ENCODE peak calls at places on chromosomes 5 and 9, in seven cellular contexts. X is brain microvascular endothelial cell, N is mesenteric fat pad, L is neural progenitor cell, D is NCI-H2171, V is ureter, S is GDM1. J is an unnamed sample.

GRCh38 chr9:92328225-92328624 is 2.5 kb downstream of the CENPP start:
- DNase-seq in L (peak), X (peak), N (no peak), V (no peak), D (peak), S (no peak), J (peak)

GRCh38 chr9:61670616-61671015 is 480.8 kb downstream of the SPATA31A7 start:
- DNase-seq in V (no peak), N (peak), L (no peak), X (no peak), D (no peak), S (no peak), J (no peak)

GRCh38 chr5:36777105-36777757 is 99.3 kb upstream of the NIPBL start:
- DNase-seq in V (no peak), L (peak), X (peak), N (no peak), S (peak), D (peak), J (peak)

GRCh38 chr5:177189416-177189815 is 55.8 kb downstream of the NSD1 start:
- DNase-seq in S (no peak), N (no peak), D (no peak), X (no peak), L (no peak), V (no peak), J (no peak)

GRCh38 chr5:32713396-32714381 is 2.6 kb downstream of the NPR3 start:
- DNase-seq in D (no peak), V (peak), X (no peak), N (no peak), S (peak), L (peak), J (no peak)

GRCh38 chr9:98607787-98608186 is 100.9 kb downstream of the GABBR2 start:
- DNase-seq in L (no peak), N (no peak), X (peak), V (no peak), S (no peak), D (no peak), J (no peak)

GRCh38 chr5:518721-519120 is 5.5 kb downstream of the SLC9A3 start:
- DNase-seq in S (no peak), D (no peak), V (no peak), L (no peak), X (no peak), N (no peak), J (no peak)

GRCh38 chr9:104992696-104993095 is 64.7 kb upstream of the ABCA1 start:
- DNase-seq in L (no peak), S (no peak), D (peak), X (peak), V (no peak), N (no peak), J (no peak)

GRCh38 chr5:42930934-42931333 is 109.2 kb downstream of the ANXA2R start:
- DNase-seq in V (no peak), L (no peak), D (no peak), N (no peak), S (no peak), X (no peak), J (no peak)

GRCh38 chr9:112200699-112201098 is 25.6 kb upstream of the SUSD1 start:
- DNase-seq in X (no peak), N (no peak), V (no peak), S (no peak), D (no peak), L (no peak), J (no peak)

GRCh38 chr9:137341227-137341626 is 39.2 kb upstream of the NRARP start:
- DNase-seq in V (no peak), X (no peak), N (no peak), D (no peak), L (no peak), S (no peak), J (no peak)

GRCh38 chr9:121704281-121704680 is 52.8 kb downstream of the DAB2IP start:
- DNase-seq in S (no peak), X (no peak), D (no peak), L (no peak), V (no peak), N (no peak), J (no peak)

J was measured in NCI-H524 treated with DMSO at 0.1 percent for 48 hours.